ENCODE peak calls at places on chromosomes 7 and 10, in nine cellular contexts. D is iPS DF 6.9; F is ascending aorta; P is adipocyte; I is A549; L is tibial artery; N is BE2C; K is CD8-positive, alpha-beta memory T cell; J is OCI-LY7. Z is an unnamed sample. For H3K4me1, the result is how much of the 10 kb centered on the place peaks cover.

GRCh38 chr7:100091411-100092181 is 2.8 kb downstream of the COPS6 start:
- DNase-seq in D (no peak), F (no peak), P (no peak), I (peak), L (no peak), N (peak), K (no peak), J (peak), Z (no peak)

GRCh38 chr7:70620333-70621055 is 511.4 kb upstream of the GALNT17 start:
- DNase-seq in D (no peak), F (no peak), P (no peak), I (no peak), L (no peak), N (no peak), K (no peak), J (no peak), Z (no peak)

GRCh38 chr10:50431791-50432190 is 180.5 kb upstream of the ASAH2 start:
- DNase-seq in D (no peak), F (peak), P (peak), I (no peak), L (no peak), N (no peak), K (no peak), J (no peak), Z (peak)

GRCh38 chr7:79820387-79820786 is 314.2 kb upstream of the GNAI1 start:
- DNase-seq in D (no peak), F (no peak), P (no peak), I (no peak), L (peak), N (peak), K (no peak), J (no peak), Z (no peak)

GRCh38 chr10:72913287-72913686 is 19.7 kb downstream of the OIT3 start:
- DNase-seq in D (no peak), F (no peak), P (no peak), I (peak), L (no peak), N (no peak), K (no peak), J (no peak), Z (no peak)

GRCh38 chr10:70738425-70739121 is 46.6 kb downstream of the TBATA start:
- DNase-seq in D (no peak), F (no peak), P (no peak), I (no peak), L (no peak), N (no peak), K (no peak), J (peak), Z (peak)

GRCh38 chr7:83799333-83799732 is 150.4 kb upstream of the SEMA3E start:
- DNase-seq in D (no peak), F (no peak), P (no peak), I (no peak), L (no peak), N (no peak), K (no peak), J (no peak), Z (no peak)

GRCh38 chr7:1671876-1672451 is 1.9 kb downstream of the ELFN1 start:
- DNase-seq in D (no peak), F (peak), P (no peak), I (no peak), L (peak), N (no peak), K (no peak), J (no peak), Z (peak)

GRCh38 chr10:31261502-31262311 is 57.3 kb upstream of the ZEB1 start:
- DNase-seq in D (no peak), F (no peak), P (peak), I (no peak), L (no peak), N (no peak), K (no peak), J (no peak), Z (peak)

GRCh38 chr10:11080564-11080984 is 62.9 kb downstream of the CELF2 start:
- DNase-seq in D (no peak), F (no peak), P (no peak), I (no peak), L (no peak), N (no peak), K (no peak), J (no peak), Z (no peak)

GRCh38 chr7:50953303-50953702 is 170.6 kb upstream of the GRB10 start:
- DNase-seq in D (no peak), F (no peak), P (peak), I (no peak), L (no peak), N (no peak), K (no peak), J (no peak), Z (no peak)

GRCh38 chr7:1521454-1521853 is 9.0 kb upstream of the MAFK start:
- DNase-seq in D (no peak), F (no peak), P (no peak), I (peak), L (no peak), N (no peak), K (no peak), J (no peak), Z (no peak)

GRCh38 chr10:127942811-127943210 is 35.9 kb downstream of the PTPRE start:
- DNase-seq in D (no peak), F (no peak), P (no peak), I (no peak), L (no peak), N (no peak), K (no peak), J (no peak), Z (no peak)

GRCh38 chr7:84049034-84049433 is 145.6 kb downstream of the SEMA3A start:
- DNase-seq in D (no peak), F (no peak), P (no peak), I (no peak), L (no peak), N (no peak), K (no peak), J (no peak), Z (no peak)

GRCh38 chr7:33903770-33904679 is 1.3 kb upstream of the BMPER start:
- DNase-seq in D (no peak), F (peak), P (peak), I (peak), L (peak), N (peak), K (no peak), J (no peak), Z (peak)

DNA sequence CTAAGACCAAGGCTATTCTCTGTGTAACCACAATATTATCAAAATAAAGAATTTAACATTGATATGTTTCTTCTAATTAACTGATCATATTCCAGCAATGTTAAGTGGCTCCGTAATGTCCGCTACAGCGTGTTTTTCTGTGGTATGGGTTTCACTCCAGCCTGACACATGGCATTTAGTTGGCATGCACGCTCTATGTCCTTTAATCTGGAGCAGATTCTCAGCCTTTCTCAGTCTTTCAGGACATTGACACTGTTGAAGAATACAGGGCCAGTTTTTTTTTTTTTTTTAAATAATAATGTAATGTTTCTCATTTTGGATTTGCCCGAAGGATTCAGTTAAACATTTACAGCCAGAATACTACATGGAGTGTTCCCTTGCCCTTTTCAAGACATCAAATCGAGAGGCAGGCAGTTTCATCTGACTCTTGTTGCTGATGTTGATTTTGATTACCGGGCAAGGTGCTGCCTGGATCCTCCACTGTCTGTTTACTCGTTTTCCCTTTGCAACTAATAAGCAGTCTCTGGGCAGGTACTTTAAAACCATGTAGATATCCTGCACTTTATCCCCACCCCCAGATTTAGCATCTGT is 97.5 kb upstream of the GJD4 start:
- DNase-seq in D (no peak), F (no peak), P (no peak), I (no peak), L (no peak), N (no peak), K (no peak), J (no peak), Z (no peak)
- H3K4me3 ChIP-seq in D (no peak), F (no peak), P (no peak), I (no peak), L (no peak), N (no peak), K (no peak), J (no peak), Z (no peak)

GRCh38 chr10:79106251-79106650 is 37.5 kb downstream of the ZMIZ1 start:
- DNase-seq in D (no peak), F (no peak), P (no peak), I (no peak), L (no peak), N (no peak), K (no peak), J (no peak), Z (no peak)
- H3K4me1 ChIP-seq in D (under half), F (under half), P (under half), I (half or more), L (under half), N (under half), K (under half), J (half or more), Z (under half)

DNA sequence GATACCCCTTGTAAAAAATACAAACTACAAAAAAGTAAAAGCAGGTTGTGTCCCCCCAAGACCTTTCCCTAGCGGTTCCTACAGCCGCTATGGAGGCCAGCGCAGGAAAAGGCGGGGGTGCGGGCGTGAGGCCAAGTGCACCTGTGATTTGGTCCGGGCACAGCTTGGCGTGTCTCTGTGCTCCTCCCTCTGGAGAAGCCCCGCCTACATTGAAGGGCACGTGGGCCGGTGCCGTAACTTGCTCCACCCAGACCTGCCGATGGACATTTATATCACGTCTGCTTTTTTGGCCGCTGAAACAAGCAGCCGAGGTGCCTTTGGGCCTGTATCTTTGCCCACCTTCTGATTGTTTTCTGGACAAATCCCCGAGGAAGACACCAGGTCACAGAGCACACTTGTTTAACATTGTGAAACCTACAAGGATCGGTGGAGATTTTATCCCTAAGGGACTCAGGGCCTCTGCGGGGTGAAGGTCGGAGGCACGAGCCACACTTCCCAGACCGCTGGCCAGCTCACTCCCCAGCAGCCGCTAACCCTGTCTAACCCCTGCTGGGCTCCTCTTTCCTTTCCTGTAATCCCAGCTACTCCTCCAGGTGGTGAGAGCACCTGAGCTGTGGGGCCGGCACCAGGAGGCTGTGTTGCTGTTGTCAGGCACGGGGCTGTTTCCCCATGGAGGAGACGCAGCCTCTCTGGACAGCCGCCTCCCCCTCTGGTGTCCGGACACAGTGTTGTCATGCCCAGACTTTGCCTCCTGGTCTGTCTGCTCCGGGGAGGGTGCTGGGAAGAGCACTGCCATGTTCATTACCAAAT is 18.8 kb upstream of the INPP5A start:
- DNase-seq in D (no peak), F (peak), P (no peak), I (no peak), L (peak), N (no peak), K (no peak), J (no peak), Z (peak)
- H3K4me3 ChIP-seq in D (peak), F (no peak), P (no peak), I (no peak), L (no peak), N (no peak), K (no peak), J (no peak), Z (no peak)

GRCh38 chr7:96447109-96447645 is 125.3 kb upstream of the SLC25A13 start:
- DNase-seq in D (no peak), F (no peak), P (no peak), I (no peak), L (no peak), N (no peak), K (no peak), J (no peak), Z (no peak)

GRCh38 chr7:96449094-96449493 is 127.2 kb upstream of the SLC25A13 start:
- DNase-seq in D (no peak), F (no peak), P (no peak), I (no peak), L (no peak), N (peak), K (no peak), J (no peak), Z (no peak)

GRCh38 chr7:96452146-96452545 is 130.2 kb upstream of the SLC25A13 start:
- DNase-seq in D (no peak), F (no peak), P (no peak), I (no peak), L (no peak), N (no peak), K (no peak), J (no peak), Z (no peak)
- H3K4me1 ChIP-seq in D (under half), F (under half), P (under half), I (under half), L (under half), N (under half), K (under half), J (under half), Z (under half)

GRCh38 chr7:139673230-139673629 is 104.6 kb downstream of the HIPK2 start:
- DNase-seq in D (no peak), F (no peak), P (no peak), I (no peak), L (no peak), N (peak), K (no peak), J (no peak), Z (no peak)
- H3K4me3 ChIP-seq in D (no peak), F (no peak), P (no peak), I (no peak), L (no peak), N (no peak), K (no peak), J (no peak), Z (no peak)

GRCh38 chr7:47539398-47540052 is 42.4 kb downstream of the TNS3 start:
- DNase-seq in D (no peak), F (no peak), P (peak), I (peak), L (no peak), N (no peak), K (no peak), J (no peak), Z (peak)
- H3K4me1 ChIP-seq in D (under half), F (under half), P (under half), I (half or more), L (under half), N (under half), K (under half), J (under half), Z (under half)

Z was measured in osteoblast.